ENCODE peak calls at places on chromosomes 4 and X, in seven cellular contexts. E is mammary epithelial cell, D is endothelial cell, I is T-cell, C is NCI-H524, T is T-helper 1 cell, Y is NCI-H510A. A is an unnamed sample.

GRCh38 chr4:100746141-100746540 is 228.3 kb upstream of the EMCN start:
- DNase-seq in E (no peak), D (no peak), I (no peak), C (no peak), T (no peak), Y (no peak), A (no peak)

GRCh38 chr4:147854154-147854553 is 122.3 kb downstream of the ARHGAP10 start:
- DNase-seq in E (no peak), D (no peak), I (no peak), C (no peak), T (no peak), Y (no peak), A (no peak)

GRCh38 chr4:169604131-169604900 is 8.1 kb downstream of the NEK1 start:
- DNase-seq in E (peak; percentile 78), D (no peak), I (no peak), C (no peak), T (no peak), Y (no peak), A (no peak)

GRCh38 chrX:154494715-154495114 is 4.3 kb upstream of the SLC10A3 start:
- DNase-seq in E (no peak), D (no peak), I (no peak), C (no peak), T (no peak), Y (no peak), A (no peak)

GRCh38 chr4:1512738-1513660 is 106.8 kb upstream of the NKX1-1 start:
- DNase-seq in E (no peak), D (peak; percentile 74), I (peak; percentile 36), C (peak; percentile 52), T (peak; percentile 36), Y (no peak), A (peak; percentile 42)

GRCh38 chrX:56248492-56248891 is 16.3 kb downstream of the KLF8 start:
- DNase-seq in E (no peak), D (peak; percentile 43), I (peak; percentile 44), C (peak; percentile 48), T (peak; percentile 30), Y (no peak), A (peak; percentile 58)

GRCh38 chr4:16884673-16885460 is 13.6 kb downstream of the LDB2 start:
- DNase-seq in E (no peak), D (no peak), I (no peak), C (peak; percentile 1), T (no peak), Y (no peak), A (no peak)

GRCh38 chr4:150794706-150795105 is 212.8 kb downstream of the MAB21L2 start:
- DNase-seq in E (no peak), D (no peak), I (no peak), C (no peak), T (no peak), Y (no peak), A (no peak)

GRCh38 chr4:7531640-7531994 is 96.9 kb upstream of the PSAPL1 start:
- DNase-seq in E (no peak), D (no peak), I (no peak), C (no peak), T (no peak), Y (no peak), A (no peak)

GRCh38 chr4:56976283-56976877 is 1.0 kb downstream of the NOA1 start:
- DNase-seq in E (peak; percentile 9), D (no peak), I (no peak), C (peak; percentile 22), T (no peak), Y (no peak), A (peak; percentile 53)

GRCh38 chr4:168411318-168412150 is 68.8 kb downstream of the DDX60L start:
- DNase-seq in E (no peak), D (no peak), I (no peak), C (no peak), T (no peak), Y (no peak), A (no peak)

GRCh38 chr4:169103966-169104412 is 93.9 kb upstream of the CBR4 start:
- DNase-seq in E (peak; percentile 48), D (no peak), I (no peak), C (peak; percentile 60), T (no peak), Y (no peak), A (no peak)

GRCh38 chrX:77014655-77015377 is 432.4 kb upstream of the FGF16 start:
- DNase-seq in E (no peak), D (peak; percentile 11), I (no peak), C (peak; percentile 70), T (no peak), Y (peak; percentile 52), A (no peak)

GRCh38 chr4:101419324-101420135 is 72.2 kb upstream of the PPP3CA start:
- DNase-seq in E (no peak), D (no peak), I (no peak), C (peak; percentile 5), T (no peak), Y (no peak), A (no peak)

GRCh38 chrX:147981038-147981752 is at the start of gene FMR1NB:
- DNase-seq in E (no peak), D (no peak), I (no peak), C (no peak), T (no peak), Y (no peak), A (no peak)

GRCh38 chrX:86436116-86436515 is 287.9 kb downstream of the DACH2 start:
- DNase-seq in E (no peak), D (no peak), I (no peak), C (no peak), T (no peak), Y (no peak), A (no peak)

GRCh38 chr4:141458501-141458900 is 177.9 kb upstream of the IL15 start:
- DNase-seq in E (peak; percentile 88), D (no peak), I (no peak), C (no peak), T (no peak), Y (no peak), A (no peak)

GRCh38 chr4:54800831-54801530 is 143.2 kb downstream of the KIT start:
- DNase-seq in E (no peak), D (no peak), I (no peak), C (no peak), T (no peak), Y (peak; percentile 27), A (no peak)

GRCh38 chr4:99633772-99634171 is 23.9 kb downstream of the C4orf54 start:
- DNase-seq in E (peak; percentile 95), D (no peak), I (no peak), C (no peak), T (no peak), Y (no peak), A (peak; percentile 60)

GRCh38 chr4:148980782-148981181 is 538.6 kb upstream of the NR3C2 start:
- DNase-seq in E (no peak), D (no peak), I (no peak), C (no peak), T (no peak), Y (no peak), A (no peak)

GRCh38 chr4:76960014-76960413 is 10.5 kb downstream of the SEPTIN11 start:
- DNase-seq in E (no peak), D (no peak), I (no peak), C (no peak), T (no peak), Y (no peak), A (no peak)

GRCh38 chrX:63686878-63687714 is 97.9 kb downstream of the ARHGEF9 start:
- DNase-seq in E (peak; percentile 41), D (peak; percentile 18), I (no peak), C (peak; percentile 40), T (no peak), Y (no peak), A (no peak)

GRCh38 chr4:37475087-37475486 is 211.1 kb downstream of the RELL1 start:
- DNase-seq in E (no peak), D (no peak), I (no peak), C (no peak), T (no peak), Y (no peak), A (no peak)

GRCh38 chr4:98506462-98507132 is 151.8 kb downstream of the TSPAN5 start:
- DNase-seq in E (no peak), D (peak; percentile 30), I (no peak), C (no peak), T (no peak), Y (no peak), A (no peak)

A was measured in psoas muscle.